ENCODE peak calls at places on chromosomes 12 and 14, in eight cellular contexts. G, A, D, F, U, T, W and Q are unnamed samples.

GRCh38 chr12:75658826-75659823 is 147.7 kb upstream of the KRR1 start:
- DNase-seq in G (no peak), A (peak; percentile 12), D (no peak), F (no peak), U (no peak), T (no peak), W (peak; percentile 64), Q (no peak)

GRCh38 chr14:46747253-46747652 is 95.7 kb upstream of the RPL10L start:
- DNase-seq in G (no peak), A (no peak), D (no peak), F (no peak), U (no peak), T (no peak), W (no peak), Q (no peak)

GRCh38 chr14:103105580-103106168 is 11.1 kb downstream of the EXOC3L4 start:
- DNase-seq in G (no peak), A (peak; percentile 78), D (no peak), F (no peak), U (no peak), T (no peak), W (no peak), Q (no peak)

GRCh38 chr14:55540847-55541773 is 38.9 kb upstream of the KTN1 start:
- DNase-seq in G (no peak), A (no peak), D (no peak), F (no peak), U (no peak), T (no peak), W (no peak), Q (no peak)

GRCh38 chr14:95611293-95611880 is 74.8 kb upstream of the TCL1B start:
- DNase-seq in G (no peak), A (peak; percentile 10), D (no peak), F (no peak), U (no peak), T (no peak), W (no peak), Q (no peak)

GRCh38 chr14:96272777-96273471 is 16.9 kb downstream of the BDKRB1 start:
- DNase-seq in G (no peak), A (no peak), D (no peak), F (no peak), U (no peak), T (no peak), W (no peak), Q (no peak)

GRCh38 chr12:57735952-57736742 is 2.4 kb downstream of the AGAP2 start:
- DNase-seq in G (peak; percentile 50), A (no peak), D (no peak), F (no peak), U (peak; percentile 61), T (peak; percentile 58), W (no peak), Q (peak; percentile 40)

GRCh38 chr14:54606631-54607133 is 39.8 kb downstream of the SAMD4A start:
- DNase-seq in G (peak; percentile 59), A (no peak), D (peak; percentile 67), F (peak; percentile 45), U (no peak), T (no peak), W (no peak), Q (peak; percentile 37)

GRCh38 chr12:49349266-49349665 is 2.6 kb downstream of the DNAJC22 start:
- DNase-seq in G (no peak), A (no peak), D (no peak), F (no peak), U (no peak), T (no peak), W (no peak), Q (no peak)

GRCh38 chr14:63510538-63510937 is 32.6 kb downstream of the PPP2R5E start:
- DNase-seq in G (no peak), A (no peak), D (no peak), F (no peak), U (no peak), T (no peak), W (no peak), Q (no peak)

GRCh38 chr12:48828841-48829575 is 10.7 kb downstream of the CACNB3 start:
- DNase-seq in G (no peak), A (no peak), D (no peak), F (no peak), U (no peak), T (no peak), W (no peak), Q (no peak)

GRCh38 chr12:21416611-21417121 is 20.8 kb upstream of the PYROXD1 start:
- DNase-seq in G (no peak), A (no peak), D (no peak), F (no peak), U (no peak), T (no peak), W (no peak), Q (no peak)

GRCh38 chr14:80809663-80810062 is 131.9 kb downstream of the CEP128 start:
- DNase-seq in G (no peak), A (no peak), D (no peak), F (no peak), U (no peak), T (no peak), W (no peak), Q (no peak)

GRCh38 chr14:21231020-21231652 is 38.1 kb downstream of the HNRNPC start:
- DNase-seq in G (no peak), A (no peak), D (no peak), F (no peak), U (no peak), T (no peak), W (no peak), Q (no peak)

GRCh38 chr12:49626169-49626835 is 2.9 kb downstream of the PRPF40B start:
- DNase-seq in G (no peak), A (no peak), D (no peak), F (no peak), U (no peak), T (no peak), W (no peak), Q (no peak)

GRCh38 chr14:92515510-92516343 is 2.1 kb downstream of the RIN3 start:
- DNase-seq in G (no peak), A (no peak), D (no peak), F (no peak), U (no peak), T (no peak), W (no peak), Q (no peak)

GRCh38 chr14:73760598-73761586 is 46.7 kb upstream of the PNMA1 start:
- DNase-seq in G (no peak), A (no peak), D (no peak), F (no peak), U (no peak), T (no peak), W (no peak), Q (no peak)

GRCh38 chr12:43206396-43206795 is 345.6 kb downstream of the ADAMTS20 start:
- DNase-seq in G (no peak), A (no peak), D (no peak), F (no peak), U (no peak), T (no peak), W (no peak), Q (no peak)

GRCh38 chr12:103881261-103881660 is 40.2 kb upstream of the NT5DC3 start:
- DNase-seq in G (no peak), A (no peak), D (no peak), F (no peak), U (no peak), T (no peak), W (no peak), Q (no peak)

GRCh38 chr14:88228519-88229236 is 94.4 kb downstream of the KCNK10 start:
- DNase-seq in G (no peak), A (no peak), D (no peak), F (no peak), U (no peak), T (no peak), W (no peak), Q (no peak)

GRCh38 chr14:95774265-95775160 is 60.6 kb upstream of the TCL1A start:
- DNase-seq in G (no peak), A (peak; percentile 11), D (peak; percentile 16), F (no peak), U (peak; percentile 69), T (no peak), W (peak; percentile 34), Q (no peak)

GRCh38 chr12:80230068-80230467 is 130.7 kb downstream of the OTOGL start:
- DNase-seq in G (no peak), A (no peak), D (no peak), F (no peak), U (peak; percentile 7), T (no peak), W (peak; percentile 45), Q (peak; percentile 30)

GRCh38 chr14:102235275-102235897 is 69.6 kb downstream of the MOK start:
- DNase-seq in G (peak; percentile 92), A (peak; percentile 78), D (peak; percentile 44), F (peak; percentile 85), U (peak; percentile 84), T (peak; percentile 88), W (peak; percentile 63), Q (peak; percentile 90)

GRCh38 chr12:118979763-118980406 is 1.5 kb upstream of the SRRM4 start:
- DNase-seq in G (peak; percentile 40), A (peak; percentile 73), D (no peak), F (no peak), U (peak; percentile 79), T (no peak), W (no peak), Q (peak; percentile 35)

GRCh38 chr12:26119391-26119981 is 5.4 kb downstream of the BHLHE41 start:
- DNase-seq in G (no peak), A (no peak), D (peak; percentile 43), F (no peak), U (no peak), T (no peak), W (peak; percentile 49), Q (no peak)

GRCh38 chr12:88309546-88309945 is 167.4 kb downstream of the TMTC3 start:
- DNase-seq in G (no peak), A (no peak), D (no peak), F (no peak), U (no peak), T (no peak), W (no peak), Q (no peak)

GRCh38 chr12:26935636-26936378 is 2.0 kb downstream of the INTS13 start:
- DNase-seq in G (no peak), A (no peak), D (no peak), F (no peak), U (no peak), T (no peak), W (no peak), Q (no peak)